ENCODE peak calls at places on chromosomes 5 and 9, in four cellular contexts. J is HepG2, E is GM12878, I is K562. Y is an unnamed sample.
A peak's percentile ranks its signal among the peaks of the same experiment; 100 is the strongest.

GRCh38 chr5:43039468-43040286 is 442 bp downstream of the ANXA2R start:
- DNase-seq in I (peak; percentile 64), E (no peak), J (peak; percentile 50), Y (peak; percentile 58)

GRCh38 chr5:59583151-59583809 is 310.2 kb downstream of the PDE4D start:
- DNase-seq in I (no peak), E (no peak), J (no peak), Y (no peak)

GRCh38 chr9:94650924-94651323 is 11.6 kb upstream of the FBP1 start:
- DNase-seq in J (no peak), E (no peak), I (no peak), Y (no peak)

GRCh38 chr5:151737421-151737820 is 21.0 kb downstream of the ATOX1 start:
- DNase-seq in J (no peak), I (no peak), E (no peak), Y (no peak)

GRCh38 chr5:33315170-33315569 is 125.6 kb upstream of the TARS1 start:
- DNase-seq in E (no peak), J (no peak), I (no peak), Y (no peak)

GRCh38 chr5:65035212-65036206 is 266.8 kb downstream of the CWC27 start:
- DNase-seq in I (peak; percentile 95), E (peak; percentile 40), J (peak; percentile 68), Y (peak; percentile 91)

GRCh38 chr5:150517272-150518152 is 9.6 kb downstream of the NDST1 start:
- DNase-seq in E (no peak), I (peak; percentile 59), J (peak; percentile 81), Y (peak; percentile 93)

GRCh38 chr5:160287378-160288051 is 24.8 kb downstream of the CCNJL start:
- DNase-seq in I (no peak), E (no peak), J (peak; percentile 62), Y (no peak)

GRCh38 chr9:99824378-99825157 is 2.9 kb downstream of the NR4A3 start:
- DNase-seq in J (peak; percentile 25), E (no peak), I (peak; percentile 46), Y (peak; percentile 34)

GRCh38 chr5:142120247-142120935 is 11.8 kb downstream of the NDFIP1 start:
- DNase-seq in I (no peak), E (no peak), J (no peak), Y (no peak)

GRCh38 chr9:113566011-113566711 is 102.6 kb downstream of the RGS3 start:
- DNase-seq in J (no peak), I (no peak), E (no peak), Y (no peak)

GRCh38 chr9:8364021-8364782 is 564.6 kb upstream of the DMAC1 start:
- DNase-seq in I (no peak), E (no peak), J (no peak), Y (no peak)

GRCh38 chr9:137169764-137170460 is at the start of gene LRRC26:
- DNase-seq in I (no peak), J (no peak), E (no peak), Y (no peak)

GRCh38 chr5:50694027-50694590 is 27.7 kb downstream of the PARP8 start:
- DNase-seq in E (no peak), J (no peak), I (no peak), Y (no peak)

GRCh38 chr5:15574121-15574520 is 74.1 kb downstream of the FBXL7 start:
- DNase-seq in J (no peak), I (no peak), E (no peak), Y (no peak)

GRCh38 chr5:154783774-154784460 is 28.7 kb downstream of the LARP1 start:
- DNase-seq in E (peak; percentile 43), I (peak; percentile 33), J (no peak), Y (no peak)

GRCh38 chr5:135462304-135462703 is 10.2 kb upstream of the TIFAB start:
- DNase-seq in J (peak; percentile 87), E (no peak), I (peak; percentile 88), Y (peak; percentile 82)

GRCh38 chr9:127977877-127978647 is 2.7 kb downstream of the EEIG1 start:
- DNase-seq in J (no peak), I (peak; percentile 64), E (no peak), Y (peak; percentile 65)

GRCh38 chr5:154368041-154368800 is 77.6 kb upstream of the SAP30L start:
- DNase-seq in J (peak; percentile 74), I (no peak), E (no peak), Y (peak; percentile 84)

GRCh38 chr9:14467675-14468374 is 153.9 kb upstream of the NFIB start:
- DNase-seq in I (no peak), J (no peak), E (no peak), Y (no peak)

GRCh38 chr5:133599044-133599443 is 13.3 kb downstream of the FSTL4 start:
- DNase-seq in J (no peak), E (no peak), I (no peak), Y (no peak)

GRCh38 chr9:123069010-123069481 is 35.6 kb downstream of the GPR21 start:
- DNase-seq in E (no peak), I (no peak), J (no peak), Y (no peak)

GRCh38 chr9:34675048-34675714 is 12.7 kb upstream of the CCL27 start:
- DNase-seq in J (peak; percentile 80), E (no peak), I (peak; percentile 79), Y (peak; percentile 79)

GRCh38 chr5:134090482-134090881 is 24.0 kb upstream of the TCF7 start:
- DNase-seq in J (no peak), E (no peak), I (no peak), Y (no peak)

GRCh38 chr9:89483592-89484474 is 14.1 kb downstream of the SEMA4D start:
- DNase-seq in E (no peak), J (no peak), I (no peak), Y (no peak)

GRCh38 chr5:134568761-134569725 is 43.6 kb downstream of the JADE2 start:
- DNase-seq in I (no peak), E (no peak), J (no peak), Y (no peak)

GRCh38 chr9:77981332-77981731 is 50.3 kb downstream of the GNAQ start:
- DNase-seq in J (no peak), I (peak; percentile 13), E (no peak), Y (peak; percentile 66)

GRCh38 chr5:16428359-16428758 is 37.2 kb downstream of the ZNF622 start:
- DNase-seq in J (no peak), E (no peak), I (no peak), Y (no peak)

GRCh38 chr5:89457411-89458329 is 574.7 kb upstream of the MEF2C start:
- DNase-seq in I (no peak), J (no peak), E (no peak), Y (peak; percentile 0)

GRCh38 chr9:124218438-124219289 is 39.1 kb upstream of the NEK6 start:
- DNase-seq in J (peak; percentile 30), I (no peak), E (peak; percentile 92), Y (peak; percentile 39)

GRCh38 chr5:107670028-107670926 is 460 bp downstream of the EFNA5 start:
- DNase-seq in E (no peak), J (no peak), I (no peak), Y (peak; percentile 13)

GRCh38 chr9:97109194-97109811 is 70.4 kb upstream of the CTSV start:
- DNase-seq in J (peak; percentile 64), I (peak; percentile 38), E (peak; percentile 1), Y (peak; percentile 52)
- TF ChIP-seq POLR2AphosphoS2 in J (no peak), I (no peak), E (no peak), Y (no peak)

GRCh38 chr9:111582888-111583287 is 16.6 kb downstream of the PTGR1 start:
- DNase-seq in I (no peak), J (no peak), E (no peak), Y (peak; percentile 55)
- TF ChIP-seq POLR2AphosphoS2 in I (no peak), J (no peak), E (no peak), Y (no peak)

DNA sequence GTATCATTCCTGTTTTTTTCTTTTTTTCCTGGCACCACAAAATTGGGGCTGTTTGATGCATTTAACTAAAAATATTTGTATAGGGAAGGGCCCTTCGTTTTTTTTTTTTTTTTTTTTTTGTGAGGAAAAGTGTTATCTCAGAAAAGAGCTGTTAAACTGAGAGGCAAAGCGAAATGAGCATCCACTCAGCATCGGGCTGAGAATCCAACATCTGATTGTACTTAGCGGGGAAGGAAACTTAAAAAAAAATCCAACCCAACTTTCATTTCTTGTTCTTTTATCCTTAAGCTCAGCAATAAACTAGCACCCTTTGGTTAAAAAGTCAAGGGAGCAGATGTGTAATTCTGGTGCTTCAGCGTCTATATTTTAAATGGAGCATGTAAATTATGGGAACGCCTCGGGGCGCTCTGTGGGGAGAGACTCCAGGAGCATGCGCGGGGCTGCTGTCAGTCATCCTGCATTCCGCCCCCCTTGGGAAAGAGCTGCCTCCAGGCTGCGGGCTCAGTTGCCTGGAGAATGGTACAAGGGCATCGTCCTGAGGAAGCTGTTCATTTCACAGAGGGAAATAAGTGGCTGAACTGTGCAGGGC is 33.3 kb downstream of the DMRT2 start:
- DNase-seq in E (no peak), J (no peak), I (no peak), Y (peak; percentile 15)
- TF ChIP-seq POLR2AphosphoS2 in E (no peak), J (no peak), I (no peak), Y (no peak)

GRCh38 chr5:158560170-158560569 is 539.5 kb downstream of the EBF1 start:
- DNase-seq in J (peak; percentile 9), I (no peak), E (peak; percentile 80), Y (no peak)
- TF ChIP-seq POLR2AphosphoS2 in J (no peak), I (no peak), E (no peak), Y (no peak)

DNA sequence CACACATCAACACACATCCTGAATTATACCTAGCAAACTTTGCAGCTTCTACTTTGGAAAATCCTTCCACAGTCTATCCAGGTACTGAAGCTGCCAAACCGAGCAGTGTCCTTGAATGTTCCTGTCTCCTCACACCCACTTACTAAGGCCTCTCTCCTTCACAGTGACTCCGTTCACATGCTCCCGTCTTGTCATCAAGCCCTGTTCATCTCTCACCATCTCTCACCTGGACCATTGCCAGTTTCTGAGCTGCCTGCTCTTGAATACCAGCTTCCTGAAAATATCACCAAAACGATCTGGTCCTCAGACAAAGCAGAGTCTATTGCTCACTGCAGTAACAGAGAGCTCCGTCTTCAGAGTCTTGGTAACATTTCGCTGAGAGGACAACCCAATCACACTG is 57.4 kb downstream of the GCNT1 start:
- DNase-seq in J (no peak), I (no peak), E (no peak), Y (no peak)
- TF ChIP-seq POLR2AphosphoS2 in J (no peak), I (no peak), E (no peak), Y (no peak)

DNA sequence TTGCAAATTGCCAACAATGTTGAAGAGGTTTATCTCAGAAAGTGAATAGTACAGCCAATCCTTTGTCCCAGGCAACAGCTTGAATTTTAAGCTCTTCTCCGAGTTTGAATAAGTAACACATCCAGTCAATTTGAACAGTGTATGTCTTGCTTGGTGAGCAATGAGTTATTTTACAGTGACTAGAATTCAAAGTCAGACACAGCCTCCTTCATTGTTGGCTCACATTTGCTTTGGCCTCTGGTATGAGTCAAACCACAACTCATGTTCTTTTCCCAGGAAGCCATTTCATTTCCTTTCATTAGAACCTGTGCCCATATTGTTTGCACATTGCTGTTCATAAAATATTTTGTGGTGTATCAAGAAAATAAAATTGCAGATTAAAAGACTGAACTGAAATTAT is 622.0 kb upstream of the DAB2 start:
- DNase-seq in J (no peak), I (no peak), E (no peak), Y (no peak)
- TF ChIP-seq POLR2AphosphoS2 in J (no peak), I (no peak), E (no peak), Y (no peak)

GRCh38 chr5:175491223-175491622 is 12.9 kb downstream of the SFXN1 start:
- DNase-seq in I (no peak), E (no peak), J (no peak), Y (no peak)
- TF ChIP-seq POLR2AphosphoS2 in I (no peak), E (no peak), J (no peak), Y (no peak)